ENCODE peak calls at places on chromosomes 3 and 15, in four cellular contexts. U is cardiac fibroblast, W is kidney epithelial cell, V is colonic mucosa. Q is an unnamed sample.

GRCh38 chr15:50166216-50166615 is 15.8 kb upstream of the SLC27A2 start:
- DNase-seq in U (peak; percentile 67), W (no peak), V (no peak), Q (peak; percentile 66)

GRCh38 chr15:89127054-89127702 is 38.9 kb downstream of the ABHD2 start:
- DNase-seq in U (no peak), W (no peak), V (no peak), Q (peak; percentile 87)

GRCh38 chr3:152222327-152222726 is 46.4 kb upstream of the MBNL1 start:
- DNase-seq in U (peak; percentile 74), W (no peak), V (no peak), Q (peak; percentile 43)

GRCh38 chr3:67030785-67031740 is 33.0 kb downstream of the KBTBD8 start:
- DNase-seq in U (no peak), W (no peak), V (no peak), Q (no peak)

GRCh38 chr3:113685956-113686721 is 10.3 kb downstream of the USF3 start:
- DNase-seq in U (peak; percentile 77), W (peak; percentile 25), V (no peak), Q (peak; percentile 19)

GRCh38 chr3:50671331-50671730 is 3.4 kb upstream of the DOCK3 start:
- DNase-seq in U (peak; percentile 72), W (peak; percentile 57), V (no peak), Q (peak; percentile 56)

GRCh38 chr3:116148881-116149530 is 296.3 kb downstream of the LSAMP start:
- DNase-seq in U (no peak), W (peak; percentile 60), V (no peak), Q (peak; percentile 13)

GRCh38 chr3:159787191-159787590 is 201.4 kb upstream of the IL12A start:
- DNase-seq in U (peak; percentile 86), W (no peak), V (peak; percentile 79), Q (peak; percentile 96)

GRCh38 chr3:195204360-195205166 is 66.4 kb downstream of the XXYLT1 start:
- DNase-seq in U (peak; percentile 84), W (no peak), V (no peak), Q (no peak)

GRCh38 chr15:90400759-90401314 is 12.8 kb downstream of the IQGAP1 start:
- DNase-seq in U (peak; percentile 98), W (peak; percentile 97), V (peak; percentile 80), Q (peak; percentile 92)

GRCh38 chr3:78827618-78828017 is 940.2 kb downstream of the ROBO1 start:
- DNase-seq in U (no peak), W (no peak), V (no peak), Q (no peak)

GRCh38 chr3:188345223-188345622 is 191.3 kb downstream of the LPP start:
- DNase-seq in U (peak; percentile 62), W (peak; percentile 73), V (no peak), Q (peak; percentile 44)

GRCh38 chr15:78616506-78616905 is 4.3 kb downstream of the CHRNA3 start:
- DNase-seq in U (no peak), W (no peak), V (no peak), Q (no peak)

GRCh38 chr15:37107754-37108724 is 7.7 kb upstream of the MEIS2 start:
- DNase-seq in U (no peak), W (no peak), V (no peak), Q (no peak)

GRCh38 chr3:64684715-64685261 is 3.0 kb downstream of the ADAMTS9 start:
- DNase-seq in U (peak; percentile 74), W (no peak), V (peak; percentile 53), Q (peak; percentile 4)

GRCh38 chr3:154324919-154325318 is 632 bp upstream of the DHX36 start:
- DNase-seq in U (no peak), W (no peak), V (no peak), Q (no peak)

GRCh38 chr3:197428117-197428761 is 127.5 kb downstream of the BDH1 start:
- DNase-seq in U (peak; percentile 29), W (no peak), V (peak; percentile 85), Q (peak; percentile 69)

GRCh38 chr3:30642715-30643361 is 36.4 kb downstream of the TGFBR2 start:
- DNase-seq in U (no peak), W (no peak), V (no peak), Q (no peak)
- H3K4me3 ChIP-seq in U (no peak overlapping the region), W (no peak overlapping the region), V (no peak overlapping the region), Q (no peak overlapping the region)

GRCh38 chr3:46664971-46665762 is 28.3 kb downstream of the ALS2CL start:
- DNase-seq in U (no peak), W (no peak), V (no peak), Q (no peak)

GRCh38 chr3:46664188-46664970 is 29.1 kb downstream of the ALS2CL start:
- DNase-seq in U (no peak), W (no peak), V (peak; percentile 11), Q (no peak)

GRCh38 chr3:46661776-46662766 is 31.4 kb downstream of the ALS2CL start:
- DNase-seq in U (no peak), W (no peak), V (peak; percentile 13), Q (no peak)

GRCh38 chr3:46662771-46663551 is 30.5 kb downstream of the ALS2CL start:
- DNase-seq in U (peak; percentile 33), W (no peak), V (peak; percentile 36), Q (no peak)

GRCh38 chr3:46663611-46664135 is 29.8 kb downstream of the ALS2CL start:
- DNase-seq in U (peak; percentile 13), W (no peak), V (peak; percentile 16), Q (peak; percentile 48)
- TF ChIP-seq CTCF in U (no peak), W (peak; percentile 30), V (no peak), Q (peak; percentile 37)

GRCh38 chr3:136018876-136019275 is 53.3 kb downstream of the PPP2R3A start:
- DNase-seq in U (peak; percentile 7), W (no peak), V (no peak), Q (no peak)

GRCh38 chr3:136022518-136023263 is 57.2 kb downstream of the PPP2R3A start:
- DNase-seq in U (no peak), W (no peak), V (no peak), Q (peak; percentile 61)

GRCh38 chr3:136021798-136022197 is 56.3 kb downstream of the PPP2R3A start:
- DNase-seq in U (no peak), W (no peak), V (no peak), Q (no peak)

DNA sequence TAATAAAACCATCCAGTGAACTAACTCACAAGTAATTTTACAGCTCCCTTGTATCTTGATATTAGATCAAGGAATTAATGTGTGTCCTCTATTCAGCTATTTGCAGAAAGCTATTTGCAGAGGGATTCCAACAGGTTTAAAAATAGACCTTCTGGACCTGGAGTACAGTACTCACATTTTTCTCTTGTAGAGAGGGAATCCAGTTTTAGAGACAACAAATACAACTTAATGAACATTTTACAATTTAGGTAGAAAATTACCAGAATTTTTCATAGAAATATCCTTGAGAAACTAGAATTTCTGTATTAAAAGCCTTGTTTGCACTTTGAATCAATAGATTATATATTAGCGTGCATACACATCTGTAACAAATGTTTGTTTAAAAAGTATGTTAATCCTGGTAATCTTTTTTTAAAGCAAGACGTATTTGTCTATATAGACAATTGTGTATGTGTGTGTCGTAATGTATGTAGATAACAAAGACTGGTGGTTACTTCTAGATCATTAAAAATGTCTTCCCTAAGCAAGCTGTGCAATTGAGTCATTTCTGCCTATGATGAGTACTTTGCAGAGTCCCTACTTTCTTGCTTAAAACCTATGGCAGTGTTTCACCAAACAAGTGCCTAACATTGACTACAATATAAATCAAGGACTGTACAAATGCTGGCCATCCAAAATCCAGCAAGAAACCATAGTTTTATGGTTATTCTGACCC is 57.9 kb downstream of the PPP2R3A start:
- DNase-seq in U (no peak), W (no peak), V (no peak), Q (no peak)
- H3K4me3 ChIP-seq in U (no peak overlapping the region), W (no peak overlapping the region), V (no peak overlapping the region), Q (no peak overlapping the region)

GRCh38 chr3:183635431-183636220 is at the start of gene KLHL24:
- DNase-seq in U (peak; percentile 93), W (peak; percentile 69), V (peak; percentile 96), Q (peak; percentile 94)
- TF ChIP-seq CTCF in U (no peak), W (no peak), V (no peak), Q (no peak)

GRCh38 chr3:129595544-129596193 is 10.8 kb downstream of the PLXND1 start:
- DNase-seq in U (no peak), W (no peak), V (no peak), Q (no peak)

GRCh38 chr3:129594907-129595390 is 11.5 kb downstream of the PLXND1 start:
- DNase-seq in U (no peak), W (no peak), V (no peak), Q (no peak)

GRCh38 chr3:129597792-129598381 is 8.6 kb downstream of the PLXND1 start:
- DNase-seq in U (peak; percentile 46), W (no peak), V (no peak), Q (no peak)

GRCh38 chr3:129597087-129597791 is 9.2 kb downstream of the PLXND1 start:
- DNase-seq in U (peak; percentile 64), W (no peak), V (no peak), Q (no peak)

DNA sequence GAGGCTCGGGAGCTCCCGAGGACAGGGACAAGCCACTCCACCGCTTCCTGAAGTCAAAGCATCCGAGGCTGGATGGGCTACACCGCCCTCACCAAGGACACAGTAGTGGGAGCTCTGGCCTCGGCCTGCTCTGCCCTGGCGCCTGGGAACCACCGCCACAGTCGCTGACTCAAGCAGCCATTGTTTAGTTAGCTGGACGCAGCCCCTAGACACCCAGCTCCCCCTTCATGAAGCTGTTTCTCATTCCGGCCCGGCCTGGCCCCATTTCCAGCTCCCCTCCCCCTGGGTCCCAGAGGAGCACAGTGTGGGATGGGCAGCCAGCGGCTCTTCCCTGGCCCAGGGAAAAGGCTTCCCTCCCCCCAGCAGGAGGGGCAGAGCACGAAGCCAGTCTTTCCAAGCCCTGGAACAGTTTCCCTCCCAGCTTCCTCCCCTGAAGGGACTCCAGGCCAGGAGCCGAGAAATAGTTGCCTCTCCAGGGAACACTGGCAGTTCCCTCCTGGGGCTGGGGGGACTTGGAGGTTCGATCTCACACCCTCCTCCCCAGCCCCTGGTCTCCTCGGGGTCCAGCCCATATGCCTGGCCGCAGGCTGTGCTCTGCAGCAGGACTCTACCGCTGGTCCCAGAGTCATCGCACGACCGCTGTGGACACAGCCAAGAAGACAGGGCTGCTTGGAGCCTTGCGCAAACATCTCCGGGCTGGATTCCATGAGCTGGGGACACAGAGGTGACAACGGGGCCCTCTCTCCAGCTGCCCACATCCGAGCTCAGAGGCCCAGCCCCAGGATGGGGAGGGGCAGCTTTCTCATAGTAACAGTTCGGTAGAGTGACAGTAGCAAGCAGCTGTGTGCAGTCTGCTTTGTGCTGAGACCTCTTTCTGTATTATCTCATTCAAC is 10.0 kb downstream of the PLXND1 start:
- DNase-seq in U (peak; percentile 98), W (peak; percentile 61), V (peak; percentile 67), Q (no peak)
- H3K4me3 ChIP-seq in U (no peak overlapping the region), W (no peak overlapping the region), V (no peak overlapping the region), Q (no peak overlapping the region)

GRCh38 chr3:147370316-147370715 is 36.0 kb downstream of the ZIC4 start:
- DNase-seq in U (no peak), W (no peak), V (no peak), Q (no peak)

GRCh38 chr3:147368561-147369151 is 37.7 kb downstream of the ZIC4 start:
- DNase-seq in U (no peak), W (no peak), V (no peak), Q (no peak)

GRCh38 chr3:147369231-147369630 is 37.1 kb downstream of the ZIC4 start:
- DNase-seq in U (no peak), W (no peak), V (no peak), Q (no peak)

GRCh38 chr3:147371141-147371540 is 35.2 kb downstream of the ZIC4 start:
- DNase-seq in U (no peak), W (no peak), V (no peak), Q (no peak)

DNA sequence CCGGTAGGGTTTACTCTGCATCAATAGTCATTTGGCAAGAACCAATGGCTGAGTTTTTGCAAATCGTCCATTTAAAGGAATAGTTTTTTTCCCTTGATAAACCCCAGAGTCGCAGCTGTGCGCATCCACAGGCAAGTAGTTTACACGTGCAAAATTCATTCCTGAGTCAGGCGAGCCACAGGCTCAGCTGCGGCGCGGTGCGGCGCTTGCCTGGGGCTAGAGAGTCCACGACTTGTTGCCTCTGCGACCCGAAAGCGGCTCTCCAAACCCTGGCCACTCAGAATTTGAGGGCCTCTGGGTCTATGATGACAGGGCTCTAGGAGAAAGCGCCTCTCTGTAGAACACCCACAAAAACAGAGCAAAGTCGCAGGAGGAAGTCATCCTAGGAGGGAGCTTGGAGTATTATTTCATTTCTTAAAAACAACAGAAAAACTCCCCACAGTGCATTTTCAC is 36.6 kb downstream of the ZIC4 start:
- DNase-seq in U (no peak), W (no peak), V (no peak), Q (no peak)
- TF ChIP-seq CTCF in U (no peak), W (no peak), V (no peak), Q (no peak)

Q was measured in epithelial cell of esophagus.